ENCODE peak calls at places on chromosome 6, in ten cellular contexts. S is lower lobe of right lung; L is BE2C; T is foreskin fibroblast; G is heart right ventricle; H is endothelial cell of umbilical vein; M is mammary epithelial cell; I is CD8-positive, alpha-beta T cell; Q is ascending aorta; C is trophoblast cell. D is an unnamed sample.
A peak's percentile ranks its signal among the peaks of the same experiment; 100 is the strongest.

GRCh38 chr6:43891072-43891870 is 121.3 kb downstream of the VEGFA start:
- DNase-seq in S (no peak), H (no peak), C (no peak), Q (no peak), G (no peak), L (no peak), T (no peak), M (no peak), I (no peak), D (no peak)

GRCh38 chr6:135568366-135568765 is 70.8 kb upstream of the AHI1 start:
- DNase-seq in H (peak; percentile 93), M (no peak), S (no peak), Q (no peak), T (peak; percentile 33), G (no peak), L (no peak), I (no peak), C (no peak), D (peak; percentile 73)

GRCh38 chr6:146968041-146968760 is 236.0 kb upstream of the STXBP5 start:
- DNase-seq in C (no peak), M (peak; percentile 65), S (no peak), I (no peak), T (peak; percentile 81), Q (no peak), H (peak; percentile 72), L (peak; percentile 15), G (no peak), D (peak; percentile 76)

GRCh38 chr6:18861182-18861581 is 474.0 kb downstream of the RNF144B start:
- DNase-seq in M (peak; percentile 2), L (no peak), H (no peak), S (no peak), G (no peak), C (no peak), I (no peak), T (no peak), Q (no peak), D (no peak)

GRCh38 chr6:5995705-5996686 is 10.7 kb downstream of the NRN1 start:
- DNase-seq in I (no peak), Q (no peak), M (peak; percentile 58), H (peak; percentile 79), T (peak; percentile 63), C (peak; percentile 49), G (peak; percentile 79), S (peak; percentile 75), L (peak; percentile 88), D (no peak)

GRCh38 chr6:84453499-84453898 is 226.1 kb upstream of the CEP162 start:
- DNase-seq in H (no peak), M (no peak), I (no peak), C (no peak), S (no peak), L (no peak), T (peak; percentile 70), G (no peak), Q (no peak), D (no peak)

GRCh38 chr6:154938245-154938583 is 56.9 kb upstream of the TIAM2 start:
- DNase-seq in T (no peak), L (no peak), C (no peak), Q (no peak), H (no peak), I (no peak), G (no peak), M (no peak), S (peak; percentile 66), D (no peak)

GRCh38 chr6:105137388-105137787 is 42.4 kb downstream of the POPDC3 start:
- DNase-seq in H (no peak), S (no peak), Q (peak; percentile 67), L (peak; percentile 20), C (no peak), M (peak; percentile 9), T (no peak), G (peak; percentile 28), I (no peak), D (no peak)

GRCh38 chr6:30893001-30893591 is 8.8 kb downstream of the DDR1 start:
- DNase-seq in Q (peak; percentile 18), I (no peak), L (no peak), T (no peak), S (no peak), C (no peak), M (no peak), G (no peak), H (no peak), D (no peak)

GRCh38 chr6:99458319-99458718 is 33.2 kb upstream of the PNISR start:
- DNase-seq in G (no peak), M (peak; percentile 12), T (no peak), L (peak; percentile 14), I (no peak), Q (no peak), H (peak; percentile 6), C (no peak), S (no peak), D (no peak)

GRCh38 chr6:143015300-143015706 is 45.4 kb upstream of the AIG1 start:
- DNase-seq in C (no peak), H (no peak), I (no peak), Q (no peak), G (no peak), L (no peak), T (no peak), S (no peak), M (peak; percentile 33), D (no peak)

GRCh38 chr6:28841290-28841689 is 82.5 kb downstream of the TRIM27 start:
- DNase-seq in G (no peak), C (no peak), H (no peak), L (peak; percentile 11), I (no peak), T (no peak), S (no peak), M (no peak), Q (no peak), D (no peak)

GRCh38 chr6:139965393-139965792 is 590.9 kb upstream of the CITED2 start:
- DNase-seq in L (no peak), T (no peak), H (peak; percentile 25), G (no peak), S (no peak), C (no peak), I (no peak), M (no peak), Q (no peak), D (no peak)

DNA sequence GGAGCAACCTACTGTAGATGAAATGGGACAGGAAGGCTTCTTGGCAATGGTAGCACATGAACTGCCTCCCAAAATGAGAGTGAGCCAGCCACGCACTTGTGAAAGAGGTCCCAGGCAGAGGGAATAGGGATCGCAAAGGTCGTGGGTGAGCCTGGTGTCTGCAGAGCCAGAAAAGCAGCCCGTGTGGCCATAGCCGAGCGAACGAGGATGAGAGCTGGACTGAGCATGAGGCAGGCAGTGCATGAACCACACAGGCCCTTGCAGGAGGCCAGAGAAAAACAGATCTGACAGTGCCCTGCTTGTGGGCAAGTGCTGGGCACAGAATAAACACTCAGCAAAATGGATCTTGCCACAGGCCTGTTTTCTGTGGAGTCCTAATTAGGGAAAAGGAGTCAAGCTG is 43.8 kb downstream of the GCNT2 start:
- DNase-seq in S (no peak), Q (no peak), I (no peak), C (no peak), H (no peak), M (no peak), L (no peak), G (no peak), T (no peak), D (no peak)
- H3K4me3 ChIP-seq in S (no peak overlapping the region), Q (no peak overlapping the region), I (no peak overlapping the region), C (no peak overlapping the region), H (no peak overlapping the region), M (no peak overlapping the region), L (no peak overlapping the region), G (no peak overlapping the region), T (no peak overlapping the region), D (no peak overlapping the region)

GRCh38 chr6:15242937-15243614 is 2.8 kb upstream of the JARID2 start:
- DNase-seq in M (no peak), G (no peak), L (no peak), Q (no peak), C (peak; percentile 82), I (no peak), S (no peak), H (peak; percentile 77), T (no peak), D (no peak)

GRCh38 chr6:15245361-15246216 is at the start of gene JARID2:
- DNase-seq in C (peak; percentile 96), T (peak; percentile 98), Q (peak; percentile 99), M (peak; percentile 96), S (peak; percentile 99), I (peak; percentile 89), H (peak; percentile 97), L (peak; percentile 100), G (peak; percentile 99), D (peak; percentile 98)

GRCh38 chr6:15244605-15245360 is 1.1 kb upstream of the JARID2 start:
- DNase-seq in L (peak; percentile 73), S (peak; percentile 84), T (peak; percentile 60), I (peak; percentile 31), M (peak; percentile 57), Q (peak; percentile 88), C (peak; percentile 85), H (peak; percentile 60), G (peak; percentile 85), D (no peak)

GRCh38 chr6:15242503-15242902 is 3.4 kb upstream of the JARID2 start:
- DNase-seq in Q (no peak), G (no peak), M (no peak), I (no peak), L (no peak), H (no peak), T (no peak), C (no peak), S (no peak), D (no peak)

DNA sequence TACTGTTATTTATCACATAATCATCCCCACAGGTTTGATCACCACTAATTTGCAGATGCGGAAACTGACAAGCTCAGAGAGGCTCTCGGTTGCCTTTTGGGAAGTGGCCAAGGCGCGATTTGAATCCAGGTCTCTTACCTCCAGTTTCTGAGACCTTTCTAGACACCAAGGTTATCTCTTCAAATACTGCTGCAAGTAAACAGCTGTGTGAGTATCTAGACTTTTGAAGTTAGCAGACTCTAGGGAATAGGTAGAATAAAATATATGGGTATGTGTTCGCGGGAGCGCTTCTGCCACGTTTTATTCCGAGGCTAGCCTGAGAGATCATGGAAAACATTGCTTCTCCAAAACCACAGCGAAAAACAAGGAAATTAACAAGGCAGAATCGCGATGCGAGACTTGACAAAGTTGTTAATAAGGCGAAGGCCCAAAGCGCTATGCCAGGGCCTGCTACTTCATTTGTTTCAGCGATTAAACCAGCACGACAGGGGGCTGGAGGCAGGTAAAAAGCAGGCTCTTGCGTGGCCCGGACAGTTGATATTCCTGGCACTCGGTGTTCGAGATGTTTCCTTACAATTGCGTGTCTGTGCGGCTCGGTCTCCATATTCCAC is 1.8 kb upstream of the JARID2 start:
- DNase-seq in C (peak; percentile 51), M (no peak), L (no peak), H (no peak), G (no peak), I (no peak), S (no peak), Q (no peak), T (no peak), D (no peak)
- H3K4me3 ChIP-seq in C (no peak overlapping the region), M (no peak overlapping the region), L (peak overlapping the region; percentile 89), H (peak overlapping the region; percentile 63), G (peak overlapping the region; percentile 84), I (peak overlapping the region; percentile 99), S (peak overlapping the region; percentile 94), Q (peak overlapping the region; percentile 95), T (peak overlapping the region; percentile 57), D (peak overlapping the region; percentile 78)

GRCh38 chr6:47306887-47307286 is 2.8 kb downstream of the TNFRSF21 start:
- DNase-seq in S (no peak), Q (no peak), H (peak; percentile 23), G (no peak), T (no peak), M (peak; percentile 31), I (no peak), C (no peak), L (no peak), D (no peak)
- H3K4me3 ChIP-seq in S (no peak overlapping the region), Q (no peak overlapping the region), H (no peak overlapping the region), G (no peak overlapping the region), T (no peak overlapping the region), M (peak overlapping the region; percentile 17), I (no peak overlapping the region), C (no peak overlapping the region), L (no peak overlapping the region), D (no peak overlapping the region)

GRCh38 chr6:41494212-41495115 is 51.7 kb upstream of the FOXP4 start:
- DNase-seq in I (no peak), H (no peak), C (no peak), L (no peak), G (no peak), Q (no peak), T (no peak), S (no peak), M (no peak), D (no peak)
- H3K4me3 ChIP-seq in I (no peak overlapping the region), H (no peak overlapping the region), C (no peak overlapping the region), L (no peak overlapping the region), G (no peak overlapping the region), Q (no peak overlapping the region), T (no peak overlapping the region), S (no peak overlapping the region), M (no peak overlapping the region), D (no peak overlapping the region)

D was measured in skeletal muscle cell.